ENCODE peak calls at places on chromosomes 13 and 19, in eight cellular contexts. One of them, this sample, is unnamed. For H3K4me1 and H3K36me3, the result is how much of the 10 kb centered on the place peaks cover.

GRCh38 chr13:26568132-26568815 is 10.8 kb downstream of the WASF3 start:
- DNase-seq in ovary: no peak
- DNase-seq in naive thymus-derived CD4-positive, alpha-beta T cell: no peak
- DNase-seq in CD8-positive, alpha-beta memory T cell: no peak
- DNase-seq in colonic mucosa: no peak
- DNase-seq in psoas muscle: no peak
- DNase-seq in breast epithelium: no peak
- DNase-seq in body of pancreas: no peak
- DNase-seq in this sample: no peak

GRCh38 chr19:10289167-10289835 is 451 bp upstream of the ICAM5 start:
- DNase-seq in ovary: no peak
- DNase-seq in naive thymus-derived CD4-positive, alpha-beta T cell: peak
- DNase-seq in CD8-positive, alpha-beta memory T cell: peak
- DNase-seq in colonic mucosa: peak
- DNase-seq in psoas muscle: peak
- DNase-seq in breast epithelium: no peak
- DNase-seq in body of pancreas: no peak
- DNase-seq in this sample: no peak

GRCh38 chr19:34370983-34371382 is 6.0 kb downstream of the GPI start:
- DNase-seq in ovary: no peak
- DNase-seq in naive thymus-derived CD4-positive, alpha-beta T cell: no peak
- DNase-seq in CD8-positive, alpha-beta memory T cell: no peak
- DNase-seq in colonic mucosa: no peak
- DNase-seq in psoas muscle: no peak
- DNase-seq in breast epithelium: no peak
- DNase-seq in body of pancreas: no peak
- DNase-seq in this sample: no peak

GRCh38 chr19:10431254-10431942 is 11.1 kb downstream of the PDE4A start:
- DNase-seq in ovary: no peak
- DNase-seq in naive thymus-derived CD4-positive, alpha-beta T cell: peak
- DNase-seq in CD8-positive, alpha-beta memory T cell: peak
- DNase-seq in colonic mucosa: peak
- DNase-seq in psoas muscle: peak
- DNase-seq in breast epithelium: no peak
- DNase-seq in body of pancreas: peak
- DNase-seq in this sample: no peak

GRCh38 chr13:110123041-110123809 is 183.7 kb downstream of the COL4A1 start:
- DNase-seq in ovary: no peak
- DNase-seq in naive thymus-derived CD4-positive, alpha-beta T cell: no peak
- DNase-seq in CD8-positive, alpha-beta memory T cell: no peak
- DNase-seq in colonic mucosa: no peak
- DNase-seq in psoas muscle: no peak
- DNase-seq in breast epithelium: no peak
- DNase-seq in body of pancreas: no peak
- DNase-seq in this sample: no peak

GRCh38 chr13:28723806-28724205 is 5.0 kb upstream of the SLC46A3 start:
- DNase-seq in ovary: no peak
- DNase-seq in naive thymus-derived CD4-positive, alpha-beta T cell: no peak
- DNase-seq in CD8-positive, alpha-beta memory T cell: no peak
- DNase-seq in colonic mucosa: no peak
- DNase-seq in psoas muscle: no peak
- DNase-seq in breast epithelium: no peak
- DNase-seq in body of pancreas: no peak
- DNase-seq in this sample: no peak

GRCh38 chr19:27764186-27764804 is 1448.7 kb downstream of the UQCRFS1 start:
- DNase-seq in ovary: no peak
- DNase-seq in naive thymus-derived CD4-positive, alpha-beta T cell: no peak
- DNase-seq in CD8-positive, alpha-beta memory T cell: no peak
- DNase-seq in colonic mucosa: no peak
- DNase-seq in psoas muscle: no peak
- DNase-seq in breast epithelium: no peak
- DNase-seq in body of pancreas: no peak
- DNase-seq in this sample: no peak

GRCh38 chr19:31555634-31556215 is 206.5 kb upstream of the TSHZ3 start:
- DNase-seq in ovary: no peak
- DNase-seq in naive thymus-derived CD4-positive, alpha-beta T cell: no peak
- DNase-seq in CD8-positive, alpha-beta memory T cell: no peak
- DNase-seq in colonic mucosa: no peak
- DNase-seq in psoas muscle: no peak
- DNase-seq in breast epithelium: no peak
- DNase-seq in body of pancreas: no peak
- DNase-seq in this sample: no peak

GRCh38 chr13:96792188-96792587 is 202.1 kb downstream of the OXGR1 start:
- DNase-seq in ovary: no peak
- DNase-seq in naive thymus-derived CD4-positive, alpha-beta T cell: no peak
- DNase-seq in CD8-positive, alpha-beta memory T cell: no peak
- DNase-seq in colonic mucosa: no peak
- DNase-seq in psoas muscle: no peak
- DNase-seq in breast epithelium: no peak
- DNase-seq in body of pancreas: no peak
- DNase-seq in this sample: no peak

GRCh38 chr19:14450876-14451275 is 17.8 kb downstream of the PKN1 start:
- DNase-seq in ovary: no peak
- DNase-seq in naive thymus-derived CD4-positive, alpha-beta T cell: no peak
- DNase-seq in CD8-positive, alpha-beta memory T cell: no peak
- DNase-seq in colonic mucosa: no peak
- DNase-seq in psoas muscle: no peak
- DNase-seq in breast epithelium: no peak
- DNase-seq in body of pancreas: no peak
- DNase-seq in this sample: no peak

GRCh38 chr19:588093-588742 is 1.5 kb upstream of the HCN2 start:
- DNase-seq in ovary: no peak
- DNase-seq in naive thymus-derived CD4-positive, alpha-beta T cell: peak
- DNase-seq in CD8-positive, alpha-beta memory T cell: peak
- DNase-seq in colonic mucosa: peak
- DNase-seq in psoas muscle: peak
- DNase-seq in breast epithelium: peak
- DNase-seq in body of pancreas: peak
- DNase-seq in this sample: no peak

GRCh38 chr19:8575467-8575997 is 1.7 kb downstream of the MYO1F start:
- DNase-seq in ovary: no peak
- DNase-seq in naive thymus-derived CD4-positive, alpha-beta T cell: peak
- DNase-seq in CD8-positive, alpha-beta memory T cell: peak
- DNase-seq in colonic mucosa: peak
- DNase-seq in psoas muscle: no peak
- DNase-seq in breast epithelium: no peak
- DNase-seq in body of pancreas: no peak
- DNase-seq in this sample: no peak

GRCh38 chr13:39381456-39381855 is 221.5 kb downstream of the LHFPL6 start:
- DNase-seq in ovary: no peak
- DNase-seq in naive thymus-derived CD4-positive, alpha-beta T cell: no peak
- DNase-seq in CD8-positive, alpha-beta memory T cell: no peak
- DNase-seq in colonic mucosa: no peak
- DNase-seq in psoas muscle: no peak
- DNase-seq in breast epithelium: no peak
- DNase-seq in body of pancreas: no peak
- DNase-seq in this sample: no peak

GRCh38 chr19:38434549-38435051 is 1.1 kb downstream of the RYR1 start:
- DNase-seq in ovary: no peak
- DNase-seq in naive thymus-derived CD4-positive, alpha-beta T cell: no peak
- DNase-seq in CD8-positive, alpha-beta memory T cell: no peak
- DNase-seq in colonic mucosa: peak
- DNase-seq in psoas muscle: peak
- DNase-seq in breast epithelium: no peak
- DNase-seq in body of pancreas: no peak
- DNase-seq in this sample: no peak

GRCh38 chr19:18792661-18793060 is 1.6 kb upstream of the COMP start:
- DNase-seq in ovary: no peak
- DNase-seq in naive thymus-derived CD4-positive, alpha-beta T cell: no peak
- DNase-seq in CD8-positive, alpha-beta memory T cell: no peak
- DNase-seq in colonic mucosa: no peak
- DNase-seq in psoas muscle: no peak
- DNase-seq in breast epithelium: no peak
- DNase-seq in body of pancreas: no peak
- DNase-seq in this sample: no peak

GRCh38 chr13:98598043-98598442 is 21.1 kb upstream of the STK24 start:
- DNase-seq in ovary: no peak
- DNase-seq in naive thymus-derived CD4-positive, alpha-beta T cell: no peak
- DNase-seq in CD8-positive, alpha-beta memory T cell: no peak
- DNase-seq in colonic mucosa: no peak
- DNase-seq in psoas muscle: no peak
- DNase-seq in breast epithelium: no peak
- DNase-seq in body of pancreas: no peak
- DNase-seq in this sample: no peak

GRCh38 chr19:41415154-41415571 is 12.0 kb downstream of the B3GNT8 start:
- DNase-seq in ovary: no peak
- DNase-seq in naive thymus-derived CD4-positive, alpha-beta T cell: no peak
- DNase-seq in CD8-positive, alpha-beta memory T cell: no peak
- DNase-seq in colonic mucosa: no peak
- DNase-seq in psoas muscle: peak
- DNase-seq in breast epithelium: no peak
- DNase-seq in body of pancreas: peak
- DNase-seq in this sample: no peak

GRCh38 chr19:33777351-33777750 is 19.3 kb upstream of the KCTD15 start:
- DNase-seq in ovary: no peak
- DNase-seq in naive thymus-derived CD4-positive, alpha-beta T cell: no peak
- DNase-seq in CD8-positive, alpha-beta memory T cell: no peak
- DNase-seq in colonic mucosa: no peak
- DNase-seq in psoas muscle: no peak
- DNase-seq in breast epithelium: no peak
- DNase-seq in body of pancreas: no peak
- DNase-seq in this sample: no peak

GRCh38 chr13:22403144-22403543 is 732.3 kb downstream of the FGF9 start:
- DNase-seq in ovary: no peak
- DNase-seq in naive thymus-derived CD4-positive, alpha-beta T cell: no peak
- DNase-seq in CD8-positive, alpha-beta memory T cell: no peak
- DNase-seq in colonic mucosa: no peak
- DNase-seq in psoas muscle: no peak
- DNase-seq in breast epithelium: no peak
- DNase-seq in body of pancreas: no peak
- DNase-seq in this sample: no peak

GRCh38 chr13:22121340-22121739 is 450.5 kb downstream of the FGF9 start:
- DNase-seq in ovary: no peak
- DNase-seq in naive thymus-derived CD4-positive, alpha-beta T cell: no peak
- DNase-seq in CD8-positive, alpha-beta memory T cell: no peak
- DNase-seq in colonic mucosa: no peak
- DNase-seq in psoas muscle: no peak
- DNase-seq in breast epithelium: no peak
- DNase-seq in body of pancreas: no peak
- DNase-seq in this sample: no peak

GRCh38 chr19:49502866-49503581 is 6.8 kb downstream of the RPS11 start:
- DNase-seq in ovary: peak
- DNase-seq in naive thymus-derived CD4-positive, alpha-beta T cell: no peak
- DNase-seq in CD8-positive, alpha-beta memory T cell: peak
- DNase-seq in colonic mucosa: no peak
- DNase-seq in psoas muscle: peak
- DNase-seq in breast epithelium: no peak
- DNase-seq in body of pancreas: peak
- DNase-seq in this sample: no peak

GRCh38 chr13:36571444-36571843 is 102.4 kb upstream of the SERTM1 start:
- DNase-seq in ovary: no peak
- DNase-seq in naive thymus-derived CD4-positive, alpha-beta T cell: no peak
- DNase-seq in CD8-positive, alpha-beta memory T cell: no peak
- DNase-seq in colonic mucosa: no peak
- DNase-seq in psoas muscle: no peak
- DNase-seq in breast epithelium: no peak
- DNase-seq in body of pancreas: no peak
- DNase-seq in this sample: no peak

DNA sequence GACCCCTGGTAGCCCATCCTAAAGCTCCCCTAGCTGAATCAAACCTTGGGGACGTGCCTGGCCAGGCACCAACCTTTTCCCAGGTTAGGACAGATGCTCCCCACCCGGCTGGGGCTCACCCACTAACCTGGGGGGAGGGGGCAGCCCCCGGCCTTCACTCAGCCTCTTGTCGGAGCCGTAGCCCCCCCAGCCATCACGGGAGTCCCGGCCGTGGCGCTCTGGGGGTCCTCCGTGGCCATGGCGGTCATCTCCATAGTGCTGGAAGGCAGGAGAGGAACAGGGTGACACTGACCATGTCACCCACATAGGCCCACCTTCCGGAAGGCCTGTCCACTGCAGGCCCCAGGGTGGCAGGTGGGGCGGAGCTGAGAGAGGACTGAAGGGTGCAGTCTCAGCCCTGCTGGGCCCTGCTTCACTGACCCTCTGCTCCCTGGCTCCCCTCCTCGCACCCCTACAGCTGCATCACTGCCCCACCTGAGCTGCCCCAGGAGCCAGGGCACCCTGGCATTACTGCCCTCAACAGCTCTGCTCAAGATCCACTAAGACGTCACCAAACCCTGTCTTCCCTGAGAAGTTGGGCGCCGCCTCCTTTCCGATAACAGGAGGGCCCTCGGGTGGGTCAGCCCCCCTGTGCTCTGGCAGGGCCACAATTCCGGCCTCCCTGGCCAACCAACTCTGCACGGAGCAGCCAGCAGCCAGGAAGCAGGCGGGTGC is 22.6 kb upstream of the TINCR start:
- DNase-seq in ovary: no peak
- DNase-seq in naive thymus-derived CD4-positive, alpha-beta T cell: no peak
- DNase-seq in CD8-positive, alpha-beta memory T cell: no peak
- DNase-seq in colonic mucosa: no peak
- DNase-seq in psoas muscle: no peak
- DNase-seq in breast epithelium: no peak
- DNase-seq in body of pancreas: no peak
- DNase-seq in this sample: no peak
- H3K4me1 ChIP-seq in ovary: under half
- H3K4me1 ChIP-seq in naive thymus-derived CD4-positive, alpha-beta T cell: under half
- H3K4me1 ChIP-seq in CD8-positive, alpha-beta memory T cell: under half
- H3K4me1 ChIP-seq in colonic mucosa: under half
- H3K4me1 ChIP-seq in psoas muscle: under half
- H3K4me1 ChIP-seq in breast epithelium: under half
- H3K4me1 ChIP-seq in body of pancreas: under half
- H3K4me1 ChIP-seq in this sample: under half

GRCh38 chr13:51759240-51759639 is 44.7 kb downstream of the DHRS12 start:
- DNase-seq in ovary: no peak
- DNase-seq in naive thymus-derived CD4-positive, alpha-beta T cell: no peak
- DNase-seq in CD8-positive, alpha-beta memory T cell: no peak
- DNase-seq in colonic mucosa: no peak
- DNase-seq in psoas muscle: no peak
- DNase-seq in breast epithelium: no peak
- DNase-seq in body of pancreas: no peak
- DNase-seq in this sample: no peak
- H3K36me3 ChIP-seq in ovary: under half
- H3K36me3 ChIP-seq in naive thymus-derived CD4-positive, alpha-beta T cell: half or more
- H3K36me3 ChIP-seq in CD8-positive, alpha-beta memory T cell: under half
- H3K36me3 ChIP-seq in colonic mucosa: under half
- H3K36me3 ChIP-seq in psoas muscle: under half
- H3K36me3 ChIP-seq in breast epithelium: under half
- H3K36me3 ChIP-seq in body of pancreas: under half
- H3K36me3 ChIP-seq in this sample: under half

DNA sequence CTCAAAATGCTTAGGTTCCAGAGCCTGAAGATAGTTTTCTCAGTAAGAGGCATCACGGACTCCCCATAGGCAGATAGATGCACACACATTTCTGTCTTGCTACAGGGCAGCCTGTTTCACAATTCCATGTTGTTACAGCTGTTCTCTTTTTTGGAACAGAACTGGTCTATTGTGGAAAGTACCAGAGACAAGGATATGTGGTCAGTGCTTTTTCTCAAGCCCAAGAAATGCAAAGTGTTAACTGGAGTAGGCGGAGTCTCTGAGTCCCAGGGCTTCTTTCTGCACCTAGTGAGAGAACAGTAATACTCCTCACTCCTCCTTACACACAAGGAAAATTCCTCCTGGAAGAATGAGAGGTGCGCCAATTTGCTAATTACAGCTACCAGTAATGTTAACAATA is 141.6 kb upstream of the ARGLU1 start:
- DNase-seq in ovary: no peak
- DNase-seq in naive thymus-derived CD4-positive, alpha-beta T cell: no peak
- DNase-seq in CD8-positive, alpha-beta memory T cell: no peak
- DNase-seq in colonic mucosa: no peak
- DNase-seq in psoas muscle: no peak
- DNase-seq in breast epithelium: no peak
- DNase-seq in body of pancreas: no peak
- DNase-seq in this sample: no peak
- H3K27ac ChIP-seq in ovary: no peak
- H3K27ac ChIP-seq in naive thymus-derived CD4-positive, alpha-beta T cell: no peak
- H3K27ac ChIP-seq in CD8-positive, alpha-beta memory T cell: no peak
- H3K27ac ChIP-seq in colonic mucosa: peak
- H3K27ac ChIP-seq in psoas muscle: peak
- H3K27ac ChIP-seq in breast epithelium: peak
- H3K27ac ChIP-seq in body of pancreas: no peak
- H3K27ac ChIP-seq in this sample: no peak

GRCh38 chr13:43129021-43129420 is 105.6 kb downstream of the DNAJC15 start:
- DNase-seq in ovary: no peak
- DNase-seq in naive thymus-derived CD4-positive, alpha-beta T cell: no peak
- DNase-seq in CD8-positive, alpha-beta memory T cell: no peak
- DNase-seq in colonic mucosa: no peak
- DNase-seq in psoas muscle: no peak
- DNase-seq in breast epithelium: no peak
- DNase-seq in body of pancreas: no peak
- DNase-seq in this sample: no peak
- H3K4me1 ChIP-seq in ovary: under half
- H3K4me1 ChIP-seq in naive thymus-derived CD4-positive, alpha-beta T cell: under half
- H3K4me1 ChIP-seq in CD8-positive, alpha-beta memory T cell: under half
- H3K4me1 ChIP-seq in colonic mucosa: under half
- H3K4me1 ChIP-seq in psoas muscle: under half
- H3K4me1 ChIP-seq in breast epithelium: under half
- H3K4me1 ChIP-seq in body of pancreas: under half
- H3K4me1 ChIP-seq in this sample: under half